ENCODE peak calls at places on chromosomes 12 and 14, in five cellular contexts. L, H, A, O and Y are unnamed samples.
A peak's percentile ranks its signal among the peaks of the same experiment; 100 is the strongest.

GRCh38 chr12:5168148-5168547 is 124.5 kb downstream of the KCNA5 start:
- DNase-seq in H (no peak), L (no peak), O (no peak), A (no peak), Y (no peak)

GRCh38 chr12:460301-461230 is 827 bp downstream of the B4GALNT3 start:
- DNase-seq in O (peak; percentile 44), L (no peak), H (no peak), A (no peak), Y (no peak)

GRCh38 chr14:100054553-100055075 is 10.6 kb upstream of the EVL start:
- DNase-seq in O (no peak), H (no peak), L (no peak), A (no peak), Y (no peak)

GRCh38 chr12:49609059-49609874 is 3.8 kb upstream of the FAM186B start:
- DNase-seq in H (no peak), A (no peak), L (no peak), O (no peak), Y (peak; percentile 5)

GRCh38 chr12:54935235-54935951 is 49.2 kb downstream of the TESPA1 start:
- DNase-seq in A (peak; percentile 91), O (peak; percentile 69), L (peak; percentile 77), H (no peak), Y (peak; percentile 96)

GRCh38 chr12:6978188-6978986 is 7.7 kb downstream of the EMG1 start:
- DNase-seq in L (no peak), O (no peak), H (no peak), A (no peak), Y (no peak)

GRCh38 chr12:53939141-53940108 is 794 bp downstream of the HOXC13 start:
- DNase-seq in A (no peak), H (no peak), L (peak; percentile 23), O (no peak), Y (no peak)

GRCh38 chr14:54025661-54026060 is 69.0 kb upstream of the BMP4 start:
- DNase-seq in A (peak; percentile 31), H (peak; percentile 24), O (no peak), L (peak; percentile 32), Y (peak; percentile 38)

GRCh38 chr12:15581006-15581405 is 208.2 kb downstream of the EPS8 start:
- DNase-seq in A (peak; percentile 22), H (no peak), O (no peak), L (no peak), Y (no peak)

GRCh38 chr14:95273041-95273978 is 46.4 kb downstream of the CLMN start:
- DNase-seq in H (no peak), O (no peak), A (no peak), L (no peak), Y (no peak)

GRCh38 chr14:94019329-94019728 is 6.8 kb upstream of the OTUB2 start:
- DNase-seq in O (no peak), L (no peak), A (no peak), H (no peak), Y (no peak)

GRCh38 chr14:44204061-44204815 is 302.8 kb downstream of the FSCB start:
- DNase-seq in O (no peak), A (peak; percentile 3), L (peak; percentile 87), H (no peak), Y (no peak)

GRCh38 chr14:102811254-102811963 is 34.2 kb downstream of the TRAF3 start:
- DNase-seq in O (no peak), L (no peak), A (no peak), H (no peak), Y (no peak)

GRCh38 chr14:50351016-50351415 is 38.9 kb downstream of the DMAC2L start:
- DNase-seq in H (no peak), O (no peak), A (peak; percentile 31), L (no peak), Y (peak; percentile 15)

GRCh38 chr12:9319044-9319841 is 111.0 kb upstream of the PZP start:
- DNase-seq in L (no peak), O (no peak), H (no peak), A (no peak), Y (peak; percentile 2)

GRCh38 chr14:68987653-68988036 is 8.5 kb upstream of the ACTN1 start:
- DNase-seq in L (no peak), H (no peak), A (no peak), O (no peak), Y (no peak)